ENCODE peak calls at places on chromosomes 6 and 20, in five cellular contexts. E is tibial artery, W is ovary, D is keratinocyte, J is psoas muscle. Z is an unnamed sample.

GRCh38 chr6:41846666-41847237 is 48.4 kb downstream of the USP49 start:
- DNase-seq in E (peak), W (no peak), D (peak), J (no peak), Z (peak)

GRCh38 chr20:44643596-44644383 is 7.7 kb downstream of the ADA start:
- DNase-seq in E (peak), W (no peak), D (peak), J (peak), Z (no peak)

GRCh38 chr6:85803721-85804120 is 161.0 kb upstream of the SYNCRIP start:
- DNase-seq in E (no peak), W (no peak), D (no peak), J (no peak), Z (no peak)

GRCh38 chr6:154872605-154873004 is 122.5 kb upstream of the TIAM2 start:
- DNase-seq in E (no peak), W (no peak), D (no peak), J (no peak), Z (no peak)

GRCh38 chr20:46255440-46256104 is 52.7 kb downstream of the CDH22 start:
- DNase-seq in E (peak), W (peak), D (peak), J (peak), Z (peak)

GRCh38 chr20:52179331-52180166 is 12.0 kb downstream of the ZFP64 start:
- DNase-seq in E (no peak), W (no peak), D (no peak), J (no peak), Z (no peak)

GRCh38 chr6:14734416-14735340 is 511.2 kb upstream of the JARID2 start:
- DNase-seq in E (no peak), W (no peak), D (no peak), J (no peak), Z (no peak)

GRCh38 chr6:26131618-26132017 is 44.4 kb downstream of the HFE start:
- DNase-seq in E (no peak), W (no peak), D (no peak), J (no peak), Z (no peak)

GRCh38 chr6:147910254-147910653 is 401.8 kb downstream of the SAMD5 start:
- DNase-seq in E (no peak), W (no peak), D (no peak), J (no peak), Z (no peak)

GRCh38 chr20:41064377-41064776 is 35.8 kb downstream of the TOP1 start:
- DNase-seq in E (no peak), W (no peak), D (no peak), J (no peak), Z (no peak)

GRCh38 chr20:58642465-58642864 is 8.6 kb upstream of the STX16 start:
- DNase-seq in E (peak), W (no peak), D (no peak), J (no peak), Z (no peak)

GRCh38 chr20:43690943-43691598 is 24.2 kb downstream of the MYBL2 start:
- DNase-seq in E (no peak), W (no peak), D (no peak), J (no peak), Z (no peak)

GRCh38 chr20:32823078-32823477 is 3.3 kb downstream of the MAPRE1 start:
- DNase-seq in E (peak), W (no peak), D (peak), J (no peak), Z (no peak)

GRCh38 chr6:139107051-139107450 is 27.8 kb upstream of the HECA start:
- DNase-seq in E (no peak), W (no peak), D (no peak), J (no peak), Z (no peak)

GRCh38 chr6:53284901-53285300 is 63.8 kb downstream of the ELOVL5 start:
- DNase-seq in E (no peak), W (no peak), D (no peak), J (no peak), Z (no peak)

GRCh38 chr20:19718880-19719279 is 39.2 kb upstream of the RIN2 start:
- DNase-seq in E (no peak), W (no peak), D (no peak), J (no peak), Z (no peak)

GRCh38 chr20:38581013-38581412 is at the start of gene ADIG:
- DNase-seq in E (no peak), W (no peak), D (no peak), J (peak), Z (peak)

GRCh38 chr6:169844946-169845345 is 93.5 kb downstream of the ERMARD start:
- DNase-seq in E (peak), W (no peak), D (no peak), J (no peak), Z (no peak)

DNA sequence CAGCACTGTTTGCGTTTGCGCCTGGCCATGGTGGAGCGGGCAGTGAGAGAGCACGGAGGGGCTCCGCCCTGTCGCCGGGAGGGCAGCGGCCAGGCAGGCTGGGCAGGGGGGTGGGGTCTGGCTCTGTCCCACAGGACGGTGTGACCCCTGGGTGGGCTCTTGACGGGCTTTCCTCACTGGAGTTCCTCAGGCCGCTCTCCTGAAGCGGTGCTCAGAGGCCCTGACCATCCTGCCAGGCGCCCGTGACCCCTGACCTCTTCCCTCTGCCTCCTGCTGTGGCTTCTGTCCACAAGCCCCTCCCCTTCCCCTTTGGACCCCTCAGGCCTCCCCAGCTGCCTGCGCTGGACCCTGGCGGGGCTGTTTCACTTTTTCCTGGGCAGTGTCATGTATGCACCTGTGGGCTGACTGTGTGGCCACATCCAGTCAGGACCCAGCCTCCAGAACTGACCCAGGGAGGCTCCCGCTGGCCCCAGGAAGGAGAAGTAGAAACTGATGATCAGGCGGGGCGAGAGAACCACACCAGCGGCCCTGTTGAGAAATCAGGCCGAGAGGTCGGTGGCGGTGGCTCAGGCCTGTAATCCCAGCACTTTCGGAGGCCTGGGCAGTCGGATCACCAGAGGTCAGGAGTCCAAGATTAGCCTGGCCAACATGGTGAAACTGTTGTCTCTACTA is 1.2 kb downstream of the OGFR start:
- DNase-seq in E (peak), W (peak), D (no peak), J (peak), Z (no peak)
- H3K27ac ChIP-seq in E (peak), W (no peak), D (peak), J (peak), Z (no peak)

GRCh38 chr6:43718387-43719105 is 31.0 kb upstream of the MRPS18A start:
- DNase-seq in E (no peak), W (no peak), D (no peak), J (no peak), Z (no peak)

GRCh38 chr6:43717389-43717788 is 29.8 kb upstream of the MRPS18A start:
- DNase-seq in E (no peak), W (no peak), D (no peak), J (no peak), Z (no peak)

GRCh38 chr6:43717822-43718221 is 30.2 kb upstream of the MRPS18A start:
- DNase-seq in E (peak), W (no peak), D (no peak), J (peak), Z (no peak)

GRCh38 chr6:43720999-43721398 is 33.4 kb upstream of the MRPS18A start:
- DNase-seq in E (no peak), W (no peak), D (no peak), J (no peak), Z (no peak)

DNA sequence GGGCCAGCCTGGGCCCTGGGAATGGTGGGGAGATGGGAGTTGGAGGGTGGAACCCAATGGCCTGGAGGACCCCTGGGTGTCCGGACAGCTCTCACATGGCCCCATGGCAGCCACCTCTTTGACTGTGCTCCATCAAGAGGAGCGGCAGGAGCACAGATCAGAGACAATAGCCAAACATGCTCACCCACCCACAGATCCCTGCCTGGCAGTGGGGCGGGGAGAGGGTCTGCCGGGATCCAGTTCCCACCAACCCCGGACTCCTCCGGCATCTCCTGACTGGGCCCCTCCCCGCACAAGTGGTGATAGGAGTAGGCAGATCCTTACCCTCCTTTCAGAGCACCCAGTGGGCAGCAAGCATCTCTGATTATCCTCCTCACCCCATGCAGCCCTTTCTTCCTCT is 31.9 kb upstream of the MRPS18A start:
- DNase-seq in E (no peak), W (no peak), D (no peak), J (no peak), Z (no peak)
- H3K27ac ChIP-seq in E (no peak), W (no peak), D (no peak), J (no peak), Z (no peak)

GRCh38 chr6:108562503-108562993 is 1.8 kb downstream of the FOXO3 start:
- DNase-seq in E (peak), W (peak), D (peak), J (peak), Z (peak)

GRCh38 chr6:108563292-108563691 is 2.6 kb downstream of the FOXO3 start:
- DNase-seq in E (no peak), W (no peak), D (no peak), J (no peak), Z (no peak)

GRCh38 chr6:108560463-108561308 is at the start of gene FOXO3:
- DNase-seq in E (peak), W (peak), D (no peak), J (peak), Z (peak)

GRCh38 chr6:108559884-108560462 is 744 bp upstream of the FOXO3 start:
- DNase-seq in E (peak), W (peak), D (no peak), J (peak), Z (peak)

DNA sequence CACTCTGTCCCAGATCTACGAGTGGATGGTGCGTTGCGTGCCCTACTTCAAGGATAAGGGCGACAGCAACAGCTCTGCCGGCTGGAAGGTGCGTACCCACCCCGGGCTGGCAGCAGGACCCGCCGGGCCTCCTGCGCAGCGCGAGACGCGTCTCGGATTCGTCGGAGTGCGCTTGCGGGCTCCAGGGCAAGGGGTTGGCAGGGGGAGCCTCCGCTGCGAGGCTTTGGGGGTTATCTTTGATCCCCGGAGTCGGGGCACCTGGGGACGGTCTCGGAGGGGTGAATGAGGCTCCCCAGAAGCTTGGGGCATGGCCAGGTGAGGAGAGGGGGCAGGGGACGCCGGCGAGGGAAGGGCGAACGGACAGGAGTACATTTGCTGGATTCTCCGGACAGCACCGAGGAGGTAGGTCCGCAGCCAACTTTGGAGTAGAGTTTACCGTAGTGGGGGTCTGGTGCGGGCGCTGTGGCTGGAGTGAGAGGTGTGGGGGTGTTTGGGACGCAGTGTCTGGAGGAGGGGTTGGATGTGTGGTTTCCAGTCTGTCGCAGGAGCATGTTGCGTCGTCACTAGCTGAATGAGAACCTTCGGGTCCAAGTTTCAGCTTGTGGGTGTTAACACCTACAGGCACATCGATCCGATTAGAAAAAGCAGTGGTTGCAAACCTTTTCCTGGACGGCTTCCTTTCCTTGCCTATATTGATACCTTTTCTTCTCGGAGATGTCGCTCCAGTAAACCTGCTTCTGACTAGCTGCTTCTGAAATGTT is 1.2 kb downstream of the FOXO3 start:
- DNase-seq in E (no peak), W (peak), D (no peak), J (peak), Z (peak)
- H3K27ac ChIP-seq in E (peak), W (peak), D (peak), J (peak), Z (peak)

GRCh38 chr20:24894967-24895366 is 54.1 kb upstream of the CST7 start:
- DNase-seq in E (no peak), W (no peak), D (no peak), J (no peak), Z (no peak)
- H3K27ac ChIP-seq in E (no peak), W (no peak), D (no peak), J (no peak), Z (no peak)

GRCh38 chr6:30842754-30843610 is 41.3 kb upstream of the DDR1 start:
- DNase-seq in E (no peak), W (no peak), D (no peak), J (no peak), Z (no peak)

GRCh38 chr6:30840922-30841643 is 43.2 kb upstream of the DDR1 start:
- DNase-seq in E (no peak), W (no peak), D (no peak), J (no peak), Z (no peak)

GRCh38 chr6:30843611-30843998 is 40.7 kb upstream of the DDR1 start:
- DNase-seq in E (no peak), W (no peak), D (no peak), J (no peak), Z (no peak)

GRCh38 chr6:30840084-30840921 is 44.0 kb upstream of the DDR1 start:
- DNase-seq in E (no peak), W (no peak), D (no peak), J (no peak), Z (no peak)

GRCh38 chr6:30841644-30842504 is 42.4 kb upstream of the DDR1 start:
- DNase-seq in E (no peak), W (no peak), D (no peak), J (no peak), Z (no peak)
- H3K27ac ChIP-seq in E (no peak), W (no peak), D (no peak), J (no peak), Z (no peak)

GRCh38 chr20:37376791-37377190 is 30.9 kb downstream of the SRC start:
- DNase-seq in E (no peak), W (no peak), D (no peak), J (no peak), Z (no peak)
- H3K27ac ChIP-seq in E (no peak), W (no peak), D (no peak), J (no peak), Z (no peak)

GRCh38 chr6:88872962-88873361 is 90.5 kb downstream of the RNGTT start:
- DNase-seq in E (no peak), W (no peak), D (no peak), J (no peak), Z (no peak)
- H3K27ac ChIP-seq in E (no peak), W (no peak), D (no peak), J (no peak), Z (no peak)

DNA sequence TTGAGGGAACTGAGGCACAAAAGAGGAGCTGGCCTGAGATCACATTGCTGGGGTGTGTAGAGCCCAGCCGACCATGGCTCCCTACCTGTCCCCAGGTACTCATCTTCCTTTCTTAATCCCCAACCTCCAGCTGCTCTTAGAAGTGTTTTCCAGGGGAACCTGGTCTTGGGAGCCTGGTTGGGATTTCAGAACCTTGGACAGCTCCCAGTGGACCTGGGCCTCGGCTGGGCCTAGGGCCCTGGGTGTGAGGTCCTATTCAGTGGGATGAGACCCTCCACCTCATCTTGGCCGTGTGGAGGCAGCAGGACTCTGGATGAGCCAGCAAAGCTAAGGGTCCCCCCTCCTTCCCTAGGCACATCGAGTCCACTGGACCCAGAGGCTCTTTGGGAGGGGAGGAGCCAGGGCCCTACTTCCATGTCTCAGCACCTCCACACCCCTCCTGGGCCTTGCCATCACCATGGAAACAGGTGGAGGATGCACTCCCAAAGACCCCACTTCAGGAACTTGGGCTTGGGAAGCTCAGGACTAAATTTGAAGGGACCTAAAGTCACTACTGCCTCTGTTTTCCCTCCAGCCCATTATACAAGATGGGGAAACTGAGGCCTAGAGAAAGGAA is 38.5 kb downstream of the DLGAP4 start:
- DNase-seq in E (no peak), W (peak), D (peak), J (no peak), Z (no peak)
- H3K27ac ChIP-seq in E (no peak), W (no peak), D (no peak), J (no peak), Z (no peak)

Z was measured in caudate nucleus.